ENCODE peak calls at places on chromosomes 6 and 20, in eight cellular contexts. L is A549, I is nephron progenitor cell, E is body of pancreas, T is tibial artery, V is MCF 10A, D is suprapubic skin, P is neural progenitor cell. B is an unnamed sample.
A peak's percentile ranks its signal among the peaks of the same experiment; 100 is the strongest.

GRCh38 chr20:13868331-13868730 is 83.5 kb downstream of the NDUFAF5 start:
- DNase-seq in I (no peak), V (peak; percentile 54), L (no peak), E (no peak), D (no peak), T (peak; percentile 87), P (no peak), B (no peak)

GRCh38 chr6:97361286-97361685 is 78.3 kb upstream of the MMS22L start:
- DNase-seq in I (no peak), D (no peak), P (no peak), L (no peak), E (no peak), V (peak; percentile 87), T (no peak), B (no peak)

GRCh38 chr6:35727206-35727934 is 9.5 kb upstream of the ARMC12 start:
- DNase-seq in L (peak; percentile 55), I (peak; percentile 66), V (peak; percentile 97), T (peak; percentile 98), D (peak; percentile 94), E (peak; percentile 83), P (peak; percentile 81), B (peak; percentile 52)

GRCh38 chr6:136535017-136535416 is 15.2 kb downstream of the MAP7 start:
- DNase-seq in V (no peak), L (no peak), D (no peak), P (peak; percentile 14), E (no peak), T (no peak), I (no peak), B (no peak)

GRCh38 chr20:16760431-16761304 is 12.5 kb downstream of the OTOR start:
- DNase-seq in D (no peak), E (peak; percentile 60), L (no peak), V (no peak), I (no peak), P (no peak), T (no peak), B (no peak)

GRCh38 chr20:59326188-59326587 is 25.8 kb downstream of the EDN3 start:
- DNase-seq in I (no peak), V (no peak), P (no peak), E (no peak), L (no peak), T (no peak), D (no peak), B (no peak)

GRCh38 chr6:109790131-109790530 is 99.0 kb downstream of the FIG4 start:
- DNase-seq in E (no peak), V (no peak), D (no peak), L (no peak), P (no peak), I (no peak), T (no peak), B (no peak)

GRCh38 chr6:122400121-122400450 is 634 bp downstream of the HSF2 start:
- DNase-seq in P (no peak), T (peak; percentile 72), V (peak; percentile 22), D (no peak), E (no peak), L (peak; percentile 13), I (no peak), B (peak; percentile 35)

GRCh38 chr6:53159558-53159957 is 10.9 kb upstream of the GCM1 start:
- DNase-seq in I (no peak), T (no peak), L (peak; percentile 12), V (peak; percentile 82), D (no peak), P (no peak), E (no peak), B (no peak)

GRCh38 chr6:37060195-37060559 is 54.7 kb downstream of the FGD2 start:
- DNase-seq in T (no peak), V (no peak), I (no peak), P (no peak), D (no peak), E (no peak), L (no peak), B (no peak)

GRCh38 chr6:166112580-166112979 is 55.1 kb downstream of the TBXT start:
- DNase-seq in E (no peak), I (no peak), L (peak; percentile 86), V (peak; percentile 76), D (no peak), P (no peak), T (no peak), B (no peak)

GRCh38 chr6:48512396-48512795 is 401.4 kb upstream of the PTCHD4 start:
- DNase-seq in V (no peak), I (no peak), T (no peak), P (no peak), L (no peak), D (no peak), E (no peak), B (no peak)

GRCh38 chr6:158389188-158389919 is 77.1 kb downstream of the TULP4 start:
- DNase-seq in E (no peak), P (no peak), T (no peak), V (peak; percentile 26), D (no peak), L (no peak), I (no peak), B (no peak)

GRCh38 chr6:110815260-110816109 is at the start of gene CDK19:
- DNase-seq in T (peak; percentile 99), D (peak; percentile 99), I (peak; percentile 97), V (peak; percentile 100), E (peak; percentile 98), P (peak; percentile 99), L (peak; percentile 92), B (peak; percentile 99)

GRCh38 chr6:110813813-110814487 is 1.3 kb downstream of the CDK19 start:
- DNase-seq in L (peak; percentile 29), D (no peak), P (peak; percentile 17), T (no peak), I (no peak), E (no peak), V (peak; percentile 40), B (no peak)

GRCh38 chr6:110816110-110816409 is 791 bp upstream of the CDK19 start:
- DNase-seq in I (no peak), T (no peak), E (no peak), L (no peak), D (no peak), P (no peak), V (no peak), B (no peak)

GRCh38 chr6:110813338-110813737 is 1.9 kb downstream of the CDK19 start:
- DNase-seq in L (no peak), D (no peak), I (no peak), T (no peak), E (no peak), V (no peak), P (no peak), B (no peak)

DNA sequence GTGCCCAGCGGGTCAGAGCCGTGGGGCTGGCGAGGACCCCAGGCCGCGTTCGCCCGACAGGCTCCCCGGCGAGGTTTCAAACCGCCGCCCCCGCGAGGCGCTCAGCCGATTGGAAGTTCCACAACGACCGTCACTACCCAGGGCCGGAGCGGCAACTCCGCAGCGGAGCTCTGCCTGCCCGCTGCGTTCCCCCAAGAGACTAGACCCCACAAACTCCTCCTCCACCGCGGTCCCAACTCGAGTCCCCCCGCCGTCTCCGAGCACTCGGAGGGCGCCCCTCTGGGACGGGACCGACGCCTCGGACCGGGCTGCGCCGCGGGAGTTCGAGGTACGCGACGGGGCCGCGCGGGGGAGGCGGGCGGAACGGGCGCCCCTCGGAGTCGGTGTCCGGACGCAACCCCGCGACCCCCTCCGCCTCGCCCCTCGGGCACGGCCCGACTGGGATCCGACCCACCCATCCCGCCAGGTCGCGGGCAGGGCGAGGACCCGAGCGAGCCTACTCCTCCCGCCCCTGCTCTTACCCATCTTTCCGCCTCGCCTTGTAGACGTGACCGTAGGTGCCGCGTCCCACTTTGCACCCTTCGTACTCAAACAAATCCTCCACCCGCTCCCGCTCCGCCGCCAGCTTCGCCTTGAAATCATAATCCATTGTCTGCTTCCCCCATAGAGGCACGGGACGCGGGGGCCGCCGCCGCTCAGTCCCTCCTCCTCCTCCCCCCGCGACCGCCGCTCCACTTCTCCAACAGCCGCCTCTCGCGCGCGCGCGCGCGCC is 595 bp downstream of the CDK19 start:
- DNase-seq in L (peak; percentile 27), I (peak; percentile 66), P (peak; percentile 66), D (peak; percentile 83), T (peak; percentile 74), V (peak; percentile 40), E (peak; percentile 42), B (peak; percentile 82)
- TF ChIP-seq CTCF in L (no peak), I (no peak), P (no peak), D (no peak), T (no peak), V (no peak), E (no peak), B (no peak)

DNA sequence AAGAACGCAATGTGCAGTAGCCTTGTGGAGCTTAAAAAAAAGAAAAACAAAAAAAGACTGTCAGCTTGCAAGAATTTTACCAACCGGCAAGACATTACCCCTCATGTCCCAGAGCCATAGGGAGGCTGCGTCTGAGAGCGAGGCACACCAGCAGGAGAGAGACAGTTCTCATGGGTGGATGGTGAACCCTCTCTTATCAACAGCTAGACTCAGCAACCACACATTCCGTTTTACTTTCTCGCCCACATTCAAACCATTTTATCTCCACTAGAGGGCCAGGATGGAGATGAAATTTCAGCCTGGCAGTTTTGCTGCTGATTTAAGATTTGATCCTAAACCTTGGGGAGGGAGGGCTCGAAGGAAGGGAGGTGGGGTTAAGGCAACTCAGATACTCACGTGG is 247.0 kb downstream of the ATXN1 start:
- DNase-seq in T (no peak), E (no peak), V (peak; percentile 29), P (peak; percentile 42), D (no peak), I (no peak), L (peak; percentile 40), B (peak; percentile 48)
- TF ChIP-seq CTCF in T (peak; percentile 63), E (peak; percentile 33), V (peak; percentile 20), P (peak; percentile 58), D (no peak), I (peak; percentile 40), L (peak; percentile 39), B (peak; percentile 61)

GRCh38 chr20:52459150-52459549 is 267.6 kb upstream of the ZFP64 start:
- DNase-seq in E (no peak), D (no peak), L (no peak), P (no peak), I (no peak), V (no peak), T (no peak), B (no peak)

GRCh38 chr20:52454660-52455059 is 263.1 kb upstream of the ZFP64 start:
- DNase-seq in D (no peak), V (no peak), I (no peak), P (no peak), L (no peak), E (no peak), T (no peak), B (no peak)

GRCh38 chr20:52461602-52462001 is 270.0 kb upstream of the ZFP64 start:
- DNase-seq in V (no peak), P (no peak), E (no peak), L (no peak), T (no peak), D (no peak), I (no peak), B (no peak)

DNA sequence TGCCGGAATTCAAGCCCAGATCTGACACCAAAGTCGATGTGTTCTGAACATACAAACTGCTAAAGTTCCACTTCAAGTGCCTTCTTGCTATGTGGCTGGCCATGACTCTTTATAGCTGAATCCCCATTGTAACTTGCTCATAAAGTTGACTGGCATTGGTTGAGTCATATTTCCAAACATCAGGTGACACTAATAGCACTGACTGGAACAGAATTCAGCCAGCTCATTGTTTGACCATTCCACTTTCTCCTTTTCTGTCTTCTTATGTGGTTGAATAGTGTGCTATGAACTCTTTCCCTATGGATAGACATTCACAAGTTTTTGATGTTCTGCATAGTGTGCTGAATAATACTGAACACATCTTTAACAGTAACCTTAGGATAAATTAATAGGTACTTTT is 266.2 kb upstream of the ZFP64 start:
- DNase-seq in E (no peak), P (no peak), D (no peak), I (no peak), L (no peak), V (no peak), T (no peak), B (no peak)
- TF ChIP-seq CTCF in E (no peak), P (no peak), D (no peak), I (no peak), L (no peak), V (no peak), T (no peak), B (no peak)

GRCh38 chr6:142943746-142944125 is 1.2 kb downstream of the HIVEP2 start:
- DNase-seq in T (peak; percentile 65), D (no peak), V (peak; percentile 48), L (no peak), I (peak; percentile 16), E (no peak), P (peak; percentile 15), B (peak; percentile 70)
- TF ChIP-seq CTCF in T (no peak), D (no peak), V (no peak), L (no peak), I (no peak), E (no peak), P (no peak), B (no peak)